ENCODE peak calls at places on chromosomes 7 and 10, in four cellular contexts. K is foreskin keratinocyte, W is brain microvascular endothelial cell, M is colonic mucosa. R is an unnamed sample.

GRCh38 chr7:4808565-4808964 is 33.1 kb downstream of the AP5Z1 start:
- DNase-seq in W (no peak), M (no peak), K (no peak), R (no peak)

GRCh38 chr10:100743626-100744135 is 1.7 kb upstream of the PAX2 start:
- DNase-seq in K (no peak), M (no peak), W (no peak), R (peak; percentile 6)

GRCh38 chr7:24469118-24469517 is 104.1 kb upstream of the PALS2 start:
- DNase-seq in M (no peak), W (no peak), K (no peak), R (no peak)

GRCh38 chr10:74930962-74931361 is 104.6 kb downstream of the KAT6B start:
- DNase-seq in W (no peak), K (no peak), M (no peak), R (no peak)

GRCh38 chr10:520402-520787 is 169.1 kb downstream of the DIP2C start:
- DNase-seq in W (no peak), M (no peak), K (peak; percentile 74), R (peak; percentile 50)

GRCh38 chr7:101085000-101085948 is at the start of gene TRIM56:
- DNase-seq in M (peak; percentile 95), K (peak; percentile 99), W (peak; percentile 75), R (peak; percentile 98)

GRCh38 chr10:22652988-22653431 is 61.4 kb downstream of the PIP4K2A start:
- DNase-seq in W (no peak), K (no peak), M (no peak), R (no peak)

GRCh38 chr10:93566435-93567276 is at the start of gene FFAR4:
- DNase-seq in K (no peak), M (peak; percentile 75), W (no peak), R (no peak)

GRCh38 chr10:116985611-116986010 is 19.4 kb downstream of the SHTN1 start:
- DNase-seq in M (no peak), K (no peak), W (no peak), R (no peak)

GRCh38 chr7:77457779-77458178 is 41.6 kb upstream of the GSAP start:
- DNase-seq in K (no peak), W (no peak), M (no peak), R (no peak)

GRCh38 chr7:77738871-77739270 is 42.6 kb downstream of the RSBN1L start:
- DNase-seq in M (no peak), W (peak; percentile 81), K (no peak), R (no peak)

GRCh38 chr10:71638087-71638576 is 81.4 kb downstream of the C10orf105 start:
- DNase-seq in W (no peak), M (peak; percentile 85), K (no peak), R (no peak)

GRCh38 chr7:76393116-76394031 is 16.1 kb downstream of the SSC4D start:
- DNase-seq in W (peak; percentile 76), K (peak; percentile 73), M (peak; percentile 96), R (no peak)

GRCh38 chr7:76390092-76390491 is 19.4 kb downstream of the SSC4D start:
- DNase-seq in K (no peak), M (no peak), W (no peak), R (no peak)

GRCh38 chr7:76394962-76395361 is 14.5 kb downstream of the SSC4D start:
- DNase-seq in W (no peak), M (no peak), K (no peak), R (no peak)

GRCh38 chr7:76396039-76396732 is 13.3 kb downstream of the SSC4D start:
- DNase-seq in K (no peak), W (no peak), M (no peak), R (no peak)

GRCh38 chr7:76392531-76393115 is 16.9 kb downstream of the SSC4D start:
- DNase-seq in M (no peak), W (no peak), K (no peak), R (no peak)
- H3K27ac ChIP-seq in M (peak overlapping the region; percentile 77), W (peak overlapping the region; percentile 42), K (peak overlapping the region; percentile 64), R (peak overlapping the region; percentile 42)

GRCh38 chr7:31935115-31935514 is 135.1 kb downstream of the PDE1C start:
- DNase-seq in W (no peak), M (no peak), K (peak; percentile 37), R (no peak)

GRCh38 chr7:31934551-31934950 is 135.7 kb downstream of the PDE1C start:
- DNase-seq in M (no peak), K (no peak), W (no peak), R (no peak)

GRCh38 chr7:31935671-31936070 is 134.5 kb downstream of the PDE1C start:
- DNase-seq in M (no peak), W (no peak), K (no peak), R (no peak)

GRCh38 chr7:31937982-31938381 is 132.2 kb downstream of the PDE1C start:
- DNase-seq in M (no peak), K (no peak), W (no peak), R (no peak)

GRCh38 chr7:31933481-31933880 is 136.7 kb downstream of the PDE1C start:
- DNase-seq in W (no peak), M (no peak), K (no peak), R (no peak)
- H3K27ac ChIP-seq in W (no peak overlapping the region), M (no peak overlapping the region), K (no peak overlapping the region), R (no peak overlapping the region)

GRCh38 chr7:80838643-80839042 is 80.2 kb downstream of the SEMA3C start:
- DNase-seq in M (no peak), K (no peak), W (no peak), R (no peak)

GRCh38 chr7:80843018-80843671 is 75.7 kb downstream of the SEMA3C start:
- DNase-seq in K (no peak), W (no peak), M (no peak), R (no peak)

GRCh38 chr7:80841566-80842478 is 77.0 kb downstream of the SEMA3C start:
- DNase-seq in M (no peak), W (no peak), K (no peak), R (no peak)

GRCh38 chr7:80844916-80845315 is 73.9 kb downstream of the SEMA3C start:
- DNase-seq in W (no peak), M (no peak), K (no peak), R (no peak)

GRCh38 chr7:80842479-80842797 is 76.4 kb downstream of the SEMA3C start:
- DNase-seq in K (no peak), M (no peak), W (no peak), R (no peak)
- H3K27ac ChIP-seq in K (no peak overlapping the region), M (no peak overlapping the region), W (no peak overlapping the region), R (no peak overlapping the region)

GRCh38 chr7:7491044-7491443 is 44.6 kb downstream of the COL28A1 start:
- DNase-seq in W (peak; percentile 10), K (no peak), M (no peak), R (no peak)
- H3K27ac ChIP-seq in W (no peak overlapping the region), K (no peak overlapping the region), M (no peak overlapping the region), R (no peak overlapping the region)

DNA sequence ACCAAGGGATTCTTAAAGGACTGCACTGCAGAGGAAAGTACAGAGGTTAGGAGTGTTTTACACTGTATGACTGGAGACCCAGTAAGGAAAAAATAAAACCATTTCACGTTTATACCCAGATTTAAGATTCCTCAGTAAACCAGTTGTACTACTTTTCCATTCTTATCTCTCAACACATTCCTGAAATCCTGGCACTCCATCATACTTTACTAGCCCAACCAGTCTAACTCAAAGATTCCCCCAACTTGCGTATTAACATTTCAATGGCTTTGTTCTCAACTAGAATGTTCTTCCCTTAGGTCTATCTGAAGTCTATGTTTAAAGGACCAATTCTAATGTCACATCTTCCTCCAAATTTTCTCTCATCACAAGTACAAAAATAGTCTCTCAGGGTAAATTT is 8.0 kb downstream of the CCDC186 start:
- DNase-seq in W (no peak), M (no peak), K (peak; percentile 47), R (no peak)
- H3K27ac ChIP-seq in W (no peak overlapping the region), M (no peak overlapping the region), K (no peak overlapping the region), R (no peak overlapping the region)

GRCh38 chr10:17086865-17087264 is 42.7 kb downstream of the CUBN start:
- DNase-seq in W (no peak), K (no peak), M (no peak), R (no peak)

GRCh38 chr10:17088118-17088806 is 41.3 kb downstream of the CUBN start:
- DNase-seq in W (peak; percentile 75), K (peak; percentile 78), M (no peak), R (peak; percentile 52)

GRCh38 chr10:17084989-17085725 is 44.5 kb downstream of the CUBN start:
- DNase-seq in M (no peak), W (no peak), K (no peak), R (no peak)

DNA sequence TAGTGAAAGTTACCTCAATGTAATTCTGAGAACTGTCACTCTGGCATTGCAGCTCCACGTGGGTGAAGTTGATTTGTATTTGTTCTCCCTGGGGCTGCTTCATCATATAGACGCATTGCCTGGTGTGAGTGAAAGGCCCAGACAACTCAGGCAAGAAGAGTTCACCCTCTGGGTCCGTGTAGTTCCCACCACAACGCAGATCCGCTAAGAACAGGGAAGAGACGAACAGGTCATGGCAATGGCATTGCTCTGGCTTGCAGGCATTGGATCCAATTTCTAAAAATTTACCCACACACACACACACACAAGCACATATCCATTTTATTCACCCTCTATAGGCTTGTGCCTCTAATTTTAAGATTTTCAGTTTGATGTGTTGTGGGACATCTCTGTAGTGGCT is 45.4 kb downstream of the CUBN start:
- DNase-seq in W (no peak), M (no peak), K (no peak), R (no peak)
- H3K27ac ChIP-seq in W (no peak overlapping the region), M (no peak overlapping the region), K (no peak overlapping the region), R (no peak overlapping the region)

GRCh38 chr10:129963076-129963830 is 821 bp downstream of the EBF3 start:
- DNase-seq in K (no peak), W (no peak), M (no peak), R (no peak)
- H3K27ac ChIP-seq in K (no peak overlapping the region), W (no peak overlapping the region), M (no peak overlapping the region), R (no peak overlapping the region)

R was measured in epithelial cell of prostate.